ENCODE peak calls at places on chromosomes 11 and 22, in seven cellular contexts. C is Caki2; D is tibial nerve; P is body of pancreas; J is stimulated activated CD4-positive, alpha-beta T cell treated with anti-CD3 and anti-CD28 coated beads, Interleukin-12 subunit alpha, Interleukin-12 subunit beta, amount 100 ng/mL, for 4 hours; O is Ammon's horn; K is stomach. T is an unnamed sample.

GRCh38 chr11:65116370-65117205 is 913 bp downstream of the ZNHIT2 start:
- DNase-seq in C (no peak), D (no peak), P (peak), J (peak), O (no peak), K (peak), T (no peak)

GRCh38 chr11:69511358-69512015 is 30.0 kb downstream of the LINC01488 start:
- DNase-seq in C (no peak), D (no peak), P (no peak), J (no peak), O (no peak), K (no peak), T (no peak)

GRCh38 chr11:9003573-9004309 is at the start of gene NRIP3:
- DNase-seq in C (peak), D (peak), P (peak), J (peak), O (peak), K (peak), T (peak)

GRCh38 chr11:85182437-85183109 is 444.6 kb downstream of the DLG2 start:
- DNase-seq in C (peak), D (no peak), P (no peak), J (no peak), O (peak), K (no peak), T (no peak)

GRCh38 chr11:95154514-95154913 is 64.9 kb downstream of the ENDOD1 start:
- DNase-seq in C (peak), D (peak), P (peak), J (peak), O (no peak), K (peak), T (peak)

GRCh38 chr22:17057959-17058814 is 26.6 kb upstream of the IL17RA start:
- DNase-seq in C (peak), D (peak), P (peak), J (peak), O (peak), K (peak), T (no peak)

GRCh38 chr22:20206709-20207215 is 55.9 kb upstream of the CCDC188 start:
- DNase-seq in C (peak), D (no peak), P (peak), J (peak), O (no peak), K (peak), T (no peak)

GRCh38 chr11:72189448-72190250 is 2.3 kb upstream of the FOLR1 start:
- DNase-seq in C (peak), D (no peak), P (peak), J (no peak), O (peak), K (no peak), T (no peak)

GRCh38 chr11:96263361-96263763 is 79.6 kb downstream of the MAML2 start:
- DNase-seq in C (no peak), D (no peak), P (no peak), J (no peak), O (no peak), K (no peak), T (no peak)

GRCh38 chr22:25702571-25703167 is 39.3 kb upstream of the MYO18B start:
- DNase-seq in C (no peak), D (no peak), P (no peak), J (no peak), O (no peak), K (no peak), T (no peak)

GRCh38 chr11:18368236-18368635 is 26.1 kb upstream of the LDHA start:
- DNase-seq in C (no peak), D (no peak), P (no peak), J (no peak), O (no peak), K (no peak), T (no peak)

GRCh38 chr11:62071408-62071807 is 52.4 kb upstream of the INCENP start:
- DNase-seq in C (no peak), D (no peak), P (no peak), J (no peak), O (no peak), K (no peak), T (no peak)

GRCh38 chr22:37742374-37743092 is 45.7 kb downstream of the TRIOBP start:
- DNase-seq in C (peak), D (peak), P (no peak), J (no peak), O (no peak), K (peak), T (no peak)

GRCh38 chr11:33402066-33402465 is 144.9 kb downstream of the HIPK3 start:
- DNase-seq in C (peak), D (no peak), P (no peak), J (no peak), O (no peak), K (no peak), T (no peak)

GRCh38 chr11:72665911-72666472 is 8.2 kb downstream of the PDE2A start:
- DNase-seq in C (no peak), D (no peak), P (no peak), J (no peak), O (no peak), K (no peak), T (no peak)

GRCh38 chr11:86513746-86514373 is 139.2 kb downstream of the CCDC81 start:
- DNase-seq in C (no peak), D (no peak), P (no peak), J (no peak), O (no peak), K (no peak), T (no peak)

GRCh38 chr22:29780781-29781676 is 13.9 kb downstream of the UQCR10 start:
- DNase-seq in C (no peak), D (no peak), P (no peak), J (no peak), O (peak), K (no peak), T (no peak)

T was measured in activated B cell treated with CpG ODN at 0.5 μM for 24 hours.